ENCODE peak calls at places on chromosomes 3 and 15, in eight cellular contexts. R is IMR-90, K is adrenal gland, J is OCI-LY7, P is cardiac muscle cell, U is heart left ventricle, B is left lung, A is osteoblast. I is an unnamed sample. For H3K4me1, the result is how much of the 10 kb centered on the place peaks cover.

GRCh38 chr3:39067286-39067685 is 15.5 kb downstream of the WDR48 start:
- DNase-seq in R (no peak), K (no peak), J (no peak), P (no peak), U (no peak), B (no peak), A (no peak), I (peak)

GRCh38 chr3:63863150-63864007 is at the start of the genes ATXN7 and THOC7:
- DNase-seq in R (peak), K (peak), J (peak), P (peak), U (peak), B (peak), A (peak), I (no peak)

GRCh38 chr15:65937476-65937875 is 68.2 kb downstream of the RAB11A start:
- DNase-seq in R (peak), K (peak), J (no peak), P (no peak), U (no peak), B (peak), A (no peak), I (no peak)

GRCh38 chr15:82114660-82115059 is 68.8 kb upstream of the MEX3B start:
- DNase-seq in R (no peak), K (no peak), J (no peak), P (no peak), U (no peak), B (no peak), A (no peak), I (no peak)

GRCh38 chr3:127287840-127288239 is at the start of gene PRR20G:
- DNase-seq in R (no peak), K (no peak), J (no peak), P (no peak), U (no peak), B (no peak), A (no peak), I (no peak)

GRCh38 chr3:182465301-182466185 is 327.8 kb upstream of the ATP11B start:
- DNase-seq in R (no peak), K (no peak), J (no peak), P (no peak), U (no peak), B (no peak), A (no peak), I (no peak)

GRCh38 chr3:17065881-17066280 is 181.1 kb downstream of the PLCL2 start:
- DNase-seq in R (no peak), K (no peak), J (no peak), P (no peak), U (no peak), B (no peak), A (peak), I (no peak)

GRCh38 chr3:177026505-177027277 is 170.6 kb downstream of the TBL1XR1 start:
- DNase-seq in R (peak), K (no peak), J (no peak), P (no peak), U (no peak), B (no peak), A (no peak), I (no peak)

GRCh38 chr3:57078366-57079220 is 18.1 kb downstream of the SPATA12 start:
- DNase-seq in R (peak), K (peak), J (peak), P (peak), U (peak), B (peak), A (peak), I (no peak)

GRCh38 chr15:78182336-78182700 is 33.2 kb downstream of the IDH3A start:
- DNase-seq in R (no peak), K (no peak), J (no peak), P (no peak), U (no peak), B (no peak), A (no peak), I (no peak)

GRCh38 chr15:33131880-33132279 is 62.6 kb downstream of the FMN1 start:
- DNase-seq in R (peak), K (no peak), J (no peak), P (no peak), U (no peak), B (no peak), A (peak), I (peak)

GRCh38 chr15:40292246-40292645 is 9.4 kb upstream of the ANKRD63 start:
- DNase-seq in R (no peak), K (no peak), J (no peak), P (no peak), U (no peak), B (no peak), A (no peak), I (no peak)

GRCh38 chr15:40293006-40293405 is 10.1 kb upstream of the ANKRD63 start:
- DNase-seq in R (no peak), K (no peak), J (no peak), P (no peak), U (no peak), B (no peak), A (peak), I (no peak)

GRCh38 chr15:40295870-40296560 is 11.7 kb downstream of the PLCB2 start:
- DNase-seq in R (no peak), K (no peak), J (no peak), P (peak), U (peak), B (no peak), A (peak), I (no peak)

GRCh38 chr15:40295297-40295696 is 12.4 kb upstream of the ANKRD63 start:
- DNase-seq in R (no peak), K (no peak), J (no peak), P (no peak), U (no peak), B (no peak), A (peak), I (no peak)

DNA sequence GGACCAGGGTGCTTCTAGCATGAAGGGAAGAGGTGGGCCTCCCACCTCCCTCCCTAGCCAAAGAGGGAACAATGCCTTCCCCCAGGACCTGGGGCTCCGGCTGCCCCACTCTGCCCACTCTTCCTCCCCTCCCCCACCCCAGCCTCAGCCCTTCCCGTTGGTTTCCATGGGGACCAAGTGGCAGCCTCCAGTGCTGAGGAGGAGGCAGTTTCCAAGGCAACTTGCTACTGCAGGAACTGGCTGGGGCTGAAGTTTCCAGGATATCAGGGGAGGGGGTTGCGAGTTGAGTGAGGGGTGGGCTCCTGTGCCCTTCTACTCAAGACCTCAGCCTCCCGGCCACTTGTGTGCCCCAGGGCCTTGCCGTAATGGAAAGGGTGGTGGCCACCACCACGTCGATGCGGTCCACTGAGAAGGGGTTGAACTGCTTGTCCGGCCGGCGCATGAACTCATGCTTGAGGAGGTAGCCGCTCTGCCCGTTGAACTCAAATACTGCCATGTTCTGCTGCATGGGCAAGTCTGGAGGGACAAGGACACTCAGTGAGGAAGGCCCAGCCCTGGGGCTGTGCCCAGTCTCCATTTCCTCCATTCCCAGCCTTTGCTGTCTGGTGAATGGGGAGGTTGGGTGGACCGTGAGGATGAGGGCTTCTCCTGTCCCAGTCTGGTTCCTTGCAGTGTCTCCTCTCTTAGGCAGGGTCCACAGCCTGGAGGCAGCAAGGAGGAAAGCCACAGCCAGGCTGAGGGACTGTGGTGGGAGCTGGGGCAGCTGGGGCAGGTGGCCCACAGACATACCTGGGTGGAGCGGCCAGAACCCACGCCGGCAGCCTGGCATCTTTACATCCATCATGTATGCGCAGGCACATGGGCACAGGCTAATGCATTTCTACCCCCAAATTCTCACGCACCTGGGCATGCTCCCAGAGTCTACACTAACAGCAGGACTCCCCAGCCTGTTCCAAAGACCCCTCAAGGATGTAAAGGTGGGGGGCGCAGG is 11.3 kb upstream of the ANKRD63 start:
- DNase-seq in R (no peak), K (no peak), J (no peak), P (no peak), U (no peak), B (no peak), A (peak), I (no peak)
- H3K27ac ChIP-seq in R (no peak), K (no peak), J (no peak), P (no peak), U (no peak), B (no peak), A (no peak), I (no peak)

DNA sequence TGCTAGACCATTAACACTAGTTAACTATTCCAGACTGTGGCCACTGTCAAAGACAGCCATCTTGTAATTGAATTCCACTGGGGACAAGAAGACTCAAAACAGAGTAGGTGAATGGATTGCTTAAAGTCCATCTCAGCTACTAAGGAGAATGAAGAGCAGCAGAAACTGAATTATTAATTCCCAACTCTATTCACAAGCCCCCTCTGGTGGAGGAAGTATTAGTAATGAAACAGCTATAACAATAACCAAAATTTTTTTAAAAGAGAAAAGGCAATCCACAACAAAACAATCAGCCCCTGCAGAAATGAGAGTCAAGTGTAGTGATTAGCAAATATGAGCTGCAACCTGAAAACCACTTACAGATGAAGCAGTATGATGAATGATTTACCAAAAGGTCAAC is 302.8 kb downstream of the FHIT start:
- DNase-seq in R (no peak), K (no peak), J (no peak), P (no peak), U (no peak), B (no peak), A (no peak), I (no peak)
- TF ChIP-seq CTCF in R (peak), K (no peak), J (peak), P (no peak), U (peak), B (no peak), A (peak), I (peak)

GRCh38 chr3:150433347-150433746 is 25.2 kb downstream of the TSC22D2 start:
- DNase-seq in R (no peak), K (no peak), J (no peak), P (no peak), U (no peak), B (no peak), A (no peak), I (no peak)

GRCh38 chr3:150434263-150434662 is 26.2 kb downstream of the TSC22D2 start:
- DNase-seq in R (no peak), K (no peak), J (no peak), P (no peak), U (no peak), B (no peak), A (no peak), I (no peak)

GRCh38 chr3:150430272-150430671 is 22.2 kb downstream of the TSC22D2 start:
- DNase-seq in R (no peak), K (no peak), J (no peak), P (no peak), U (no peak), B (no peak), A (no peak), I (no peak)

GRCh38 chr3:150439657-150440056 is 31.6 kb downstream of the TSC22D2 start:
- DNase-seq in R (peak), K (no peak), J (no peak), P (no peak), U (no peak), B (no peak), A (no peak), I (no peak)

GRCh38 chr3:150436161-150436560 is 28.1 kb downstream of the TSC22D2 start:
- DNase-seq in R (no peak), K (no peak), J (no peak), P (no peak), U (no peak), B (no peak), A (no peak), I (no peak)
- H3K4me1 ChIP-seq in R (under half), K (under half), J (under half), P (under half), U (under half), B (under half), A (under half), I (under half)

GRCh38 chr3:30344288-30344687 is 262.1 kb upstream of the TGFBR2 start:
- DNase-seq in R (no peak), K (no peak), J (no peak), P (peak), U (no peak), B (no peak), A (no peak), I (no peak)

GRCh38 chr3:30341851-30342250 is 264.6 kb upstream of the TGFBR2 start:
- DNase-seq in R (no peak), K (no peak), J (no peak), P (no peak), U (no peak), B (no peak), A (no peak), I (no peak)

GRCh38 chr3:30342319-30343060 is 263.9 kb upstream of the TGFBR2 start:
- DNase-seq in R (peak), K (peak), J (no peak), P (no peak), U (no peak), B (no peak), A (no peak), I (peak)

GRCh38 chr3:30343861-30344260 is 262.5 kb upstream of the TGFBR2 start:
- DNase-seq in R (no peak), K (no peak), J (no peak), P (no peak), U (no peak), B (no peak), A (no peak), I (no peak)

GRCh38 chr3:30343067-30343831 is 263.2 kb upstream of the TGFBR2 start:
- DNase-seq in R (no peak), K (no peak), J (no peak), P (no peak), U (no peak), B (no peak), A (no peak), I (no peak)
- H3K27ac ChIP-seq in R (peak), K (no peak), J (no peak), P (no peak), U (peak), B (peak), A (peak), I (peak)

GRCh38 chr15:67137319-67137718 is 71.9 kb downstream of the SMAD3 start:
- DNase-seq in R (no peak), K (no peak), J (no peak), P (no peak), U (no peak), B (no peak), A (peak), I (no peak)

GRCh38 chr15:67133738-67134576 is 68.6 kb downstream of the SMAD3 start:
- DNase-seq in R (peak), K (no peak), J (peak), P (peak), U (peak), B (no peak), A (peak), I (no peak)

GRCh38 chr15:67136802-67137201 is 71.4 kb downstream of the SMAD3 start:
- DNase-seq in R (no peak), K (no peak), J (no peak), P (no peak), U (no peak), B (no peak), A (no peak), I (no peak)

GRCh38 chr15:67134577-67135492 is 69.4 kb downstream of the SMAD3 start:
- DNase-seq in R (no peak), K (no peak), J (no peak), P (no peak), U (no peak), B (no peak), A (no peak), I (no peak)

DNA sequence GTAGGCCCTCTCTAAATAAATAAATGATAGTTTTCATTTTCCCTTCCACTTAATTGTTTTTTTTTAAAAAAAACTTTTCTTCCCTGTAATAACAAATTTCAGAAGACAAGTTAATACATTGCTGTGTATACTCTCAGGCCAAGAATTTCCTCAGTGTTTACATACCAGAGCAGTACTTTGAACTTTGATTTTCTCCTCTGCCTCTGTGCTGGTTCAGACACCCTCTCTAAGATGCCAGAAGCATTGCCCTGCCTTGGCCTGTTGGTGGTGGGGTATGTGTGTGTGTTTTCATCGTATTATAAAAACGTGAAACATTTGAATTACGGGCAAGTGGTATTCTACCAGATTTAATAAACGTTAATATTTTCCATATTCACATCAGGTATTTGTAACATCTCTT is 70.1 kb downstream of the SMAD3 start:
- DNase-seq in R (peak), K (no peak), J (peak), P (no peak), U (no peak), B (no peak), A (no peak), I (no peak)
- TF ChIP-seq CTCF in R (peak), K (no peak), J (peak), P (no peak), U (no peak), B (no peak), A (no peak), I (no peak)

GRCh38 chr3:10251006-10251405 is 2.7 kb downstream of the TATDN2 start:
- DNase-seq in R (no peak), K (no peak), J (no peak), P (no peak), U (no peak), B (no peak), A (no peak), I (no peak)
- H3K4me1 ChIP-seq in R (under half), K (under half), J (under half), P (under half), U (under half), B (half or more), A (under half), I (under half)